ENCODE peak calls at places on chromosome 19, in nine cellular contexts. E is HEK293T; O is H1; W is esophagus squamous epithelium; L is activated naive CD4-positive, alpha-beta T cell; S is omental fat pad; B is AG04450; R is WERI-Rb-1; X is activated effector memory CD4-positive, alpha-beta T cell treated with Interleukin-2 at 50 U/mL for 16 hours. Q is an unnamed sample.

GRCh38 chr19:35509861-35510625 is 3.4 kb downstream of the DMKN start:
- DNase-seq in W (no peak), B (no peak), O (peak; percentile 78), S (peak; percentile 75), E (peak; percentile 92), R (peak; percentile 81), X (peak; percentile 51), L (peak; percentile 52), Q (no peak)

GRCh38 chr19:50568321-50569022 is at the start of gene LRRC4B:
- DNase-seq in W (no peak), E (peak; percentile 66), X (no peak), O (no peak), L (no peak), S (no peak), R (peak; percentile 78), B (no peak), Q (no peak)

GRCh38 chr19:46493236-46494114 is 2.2 kb downstream of the PNMA8B start:
- DNase-seq in E (no peak), X (no peak), W (no peak), B (no peak), L (peak; percentile 26), S (no peak), O (no peak), R (no peak), Q (no peak)

GRCh38 chr19:40718774-40719391 is 2.0 kb downstream of the ITPKC start:
- DNase-seq in E (no peak), B (no peak), X (no peak), R (peak; percentile 58), W (no peak), O (no peak), S (no peak), L (no peak), Q (no peak)

GRCh38 chr19:45087531-45087930 is 5.4 kb upstream of the PPP1R37 start:
- DNase-seq in L (peak; percentile 27), O (no peak), X (peak; percentile 55), S (no peak), W (no peak), E (no peak), B (no peak), R (no peak), Q (no peak)

GRCh38 chr19:1254530-1255185 is 6.3 kb downstream of the MIDN start:
- DNase-seq in X (no peak), O (no peak), R (no peak), W (no peak), S (no peak), L (no peak), E (no peak), B (no peak), Q (no peak)

GRCh38 chr19:17739121-17739875 is 12.0 kb upstream of the FCHO1 start:
- DNase-seq in X (no peak), W (no peak), S (no peak), B (no peak), O (no peak), E (no peak), L (no peak), R (peak; percentile 92), Q (no peak)

GRCh38 chr19:32580353-32580900 is 563 bp upstream of the PDCD5 start:
- DNase-seq in X (no peak), B (no peak), O (no peak), E (no peak), R (peak; percentile 13), L (no peak), S (no peak), W (no peak), Q (no peak)

GRCh38 chr19:54435551-54436016 is 13.4 kb upstream of the LENG8 start:
- DNase-seq in B (no peak), W (no peak), L (no peak), R (no peak), E (no peak), S (no peak), O (no peak), X (no peak), Q (no peak)

GRCh38 chr19:57171551-57172081 is 4.3 kb upstream of the DUXA start:
- DNase-seq in B (no peak), R (peak; percentile 36), E (peak; percentile 54), X (peak; percentile 16), O (peak; percentile 15), W (no peak), S (no peak), L (no peak), Q (no peak)

GRCh38 chr19:42281175-42282035 is 12.4 kb downstream of the CIC start:
- DNase-seq in S (no peak), L (no peak), B (no peak), R (peak; percentile 36), E (no peak), O (no peak), W (no peak), X (no peak), Q (no peak)

GRCh38 chr19:8811315-8812172 is 20.6 kb downstream of the ZNF558 start:
- DNase-seq in O (no peak), L (no peak), X (no peak), S (no peak), W (no peak), E (no peak), R (no peak), B (no peak), Q (no peak)

GRCh38 chr19:2274937-2275535 is 6.9 kb downstream of the PEAK3 start:
- DNase-seq in X (peak; percentile 41), O (no peak), R (peak; percentile 85), E (peak; percentile 57), B (no peak), S (no peak), W (no peak), L (no peak), Q (no peak)

GRCh38 chr19:4338441-4339350 is at the start of gene STAP2:
- DNase-seq in L (peak; percentile 8), O (no peak), E (no peak), S (no peak), W (no peak), X (no peak), R (peak; percentile 63), B (no peak), Q (no peak)

GRCh38 chr19:35845215-35846037 is 6.9 kb downstream of the NPHS1 start:
- DNase-seq in R (no peak), S (no peak), B (no peak), L (no peak), W (no peak), E (no peak), O (no peak), X (no peak), Q (no peak)

Q was measured in SIG-M5.